ENCODE peak calls at places on chromosomes 11 and 22, in four cellular contexts. H, C, B and V are unnamed samples.

GRCh38 chr11:40514124-40514523 is 945.3 kb downstream of the LRRC4C start:
- DNase-seq in B (peak), H (no peak), C (no peak), V (no peak)

GRCh38 chr22:49404020-49404419 is 423.7 kb downstream of the BRD1 start:
- DNase-seq in B (no peak), C (no peak), H (no peak), V (no peak)

GRCh38 chr22:45407793-45408192 is 5.6 kb downstream of the SMC1B start:
- DNase-seq in C (no peak), B (no peak), H (no peak), V (no peak)

GRCh38 chr11:57407010-57407409 is 16.6 kb upstream of the PRG2 start:
- DNase-seq in C (no peak), B (no peak), H (no peak), V (no peak)

GRCh38 chr22:44707752-44708151 is 5.7 kb downstream of the PRR5 start:
- DNase-seq in B (no peak), H (no peak), C (no peak), V (no peak)

GRCh38 chr22:37186228-37186996 is 1.6 kb downstream of the C1QTNF6 start:
- DNase-seq in C (peak), B (no peak), H (no peak), V (no peak)

GRCh38 chr11:84465040-84465439 is 1162.1 kb downstream of the DLG2 start:
- DNase-seq in B (no peak), H (no peak), C (peak), V (no peak)

GRCh38 chr22:46590334-46590733 is 29.9 kb upstream of the GRAMD4 start:
- DNase-seq in H (no peak), C (no peak), B (no peak), V (no peak)

GRCh38 chr11:35166369-35167360 is 27.7 kb downstream of the CD44 start:
- DNase-seq in B (no peak), C (no peak), H (no peak), V (no peak)

GRCh38 chr11:77596626-77597025 is 6.9 kb downstream of the AQP11 start:
- DNase-seq in H (no peak), C (no peak), B (no peak), V (no peak)

GRCh38 chr11:45322111-45322705 is 36.1 kb upstream of the SYT13 start:
- DNase-seq in H (no peak), C (no peak), B (no peak), V (no peak)

GRCh38 chr11:33449798-33450197 is 192.6 kb downstream of the HIPK3 start:
- DNase-seq in C (no peak), B (no peak), H (no peak), V (no peak)

GRCh38 chr11:111777094-111778046 is 11.2 kb upstream of the PPP2R1B start:
- DNase-seq in C (peak), H (no peak), B (peak), V (no peak)

GRCh38 chr11:124441081-124441480 is 4.4 kb downstream of the OR8B8 start:
- DNase-seq in H (no peak), B (no peak), C (no peak), V (no peak)

GRCh38 chr11:70605846-70606245 is 207.5 kb downstream of the CTTN start:
- DNase-seq in H (no peak), C (no peak), B (no peak), V (no peak)

GRCh38 chr22:27358096-27358870 is 443.3 kb downstream of the MN1 start:
- DNase-seq in C (no peak), B (no peak), H (no peak), V (no peak)

GRCh38 chr11:102940714-102941588 is 14.6 kb downstream of the MMP13 start:
- DNase-seq in C (peak), H (no peak), B (peak), V (peak)

GRCh38 chr22:23053912-23054530 is 16.3 kb upstream of the GNAZ start:
- DNase-seq in B (no peak), C (no peak), H (no peak), V (no peak)

GRCh38 chr22:37674951-37675929 is at the start of gene LGALS1:
- DNase-seq in C (peak), B (peak), H (peak), V (no peak)

GRCh38 chr22:38868886-38869381 is 3.1 kb downstream of the CBX6 start:
- DNase-seq in B (peak), C (peak), H (peak), V (peak)